ENCODE peak calls at places on chromosomes 7 and 10, in nine cellular contexts. R, B, U, S, E, G, N, M and O are unnamed samples.

GRCh38 chr7:117484988-117485655 is 5.3 kb downstream of the CFTR start:
- DNase-seq in M (no peak), R (no peak), G (no peak), U (no peak), E (no peak), B (no peak), N (no peak), S (no peak), O (no peak)

GRCh38 chr7:76000566-76000965 is 6.2 kb upstream of the TMEM120A start:
- DNase-seq in E (no peak), S (no peak), B (no peak), M (no peak), U (peak; percentile 38), G (no peak), R (peak; percentile 59), N (no peak), O (no peak)

GRCh38 chr7:79761876-79762429 is 308.5 kb upstream of the MAGI2 start:
- DNase-seq in B (no peak), U (no peak), N (no peak), R (no peak), G (no peak), E (no peak), S (no peak), M (no peak), O (no peak)

GRCh38 chr10:31340343-31340742 is 21.3 kb downstream of the ZEB1 start:
- DNase-seq in N (no peak), G (no peak), E (no peak), U (no peak), B (no peak), M (no peak), S (no peak), R (no peak), O (no peak)

GRCh38 chr10:124648738-124649137 is 95.4 kb downstream of the FAM53B start:
- DNase-seq in R (peak; percentile 91), S (peak; percentile 84), B (no peak), G (no peak), U (peak; percentile 74), M (no peak), E (peak; percentile 72), N (peak; percentile 72), O (no peak)

GRCh38 chr7:7102906-7103305 is 79.4 kb upstream of the C1GALT1 start:
- DNase-seq in M (no peak), E (no peak), R (no peak), N (no peak), S (no peak), B (no peak), G (no peak), U (no peak), O (no peak)

GRCh38 chr10:81981724-81982123 is 106.7 kb downstream of the NRG3 start:
- DNase-seq in U (no peak), R (no peak), G (no peak), M (no peak), B (no peak), E (no peak), N (no peak), S (no peak), O (no peak)

GRCh38 chr7:108097703-108098102 is 32.5 kb downstream of the LAMB4 start:
- DNase-seq in S (no peak), G (no peak), B (no peak), R (no peak), N (no peak), U (no peak), E (no peak), M (no peak), O (no peak)

GRCh38 chr10:63829020-63829419 is 307.8 kb downstream of the REEP3 start:
- DNase-seq in S (no peak), R (no peak), G (no peak), B (no peak), E (no peak), U (no peak), N (no peak), M (no peak), O (no peak)

GRCh38 chr10:89589091-89589725 is 53.8 kb upstream of the SLC16A12 start:
- DNase-seq in M (no peak), U (no peak), G (no peak), S (no peak), E (no peak), N (no peak), R (no peak), B (no peak), O (no peak)

GRCh38 chr10:70145666-70146488 is 623 bp downstream of the TYSND1 start:
- DNase-seq in S (peak; percentile 40), B (peak; percentile 78), R (peak; percentile 83), M (peak; percentile 38), U (peak; percentile 83), E (peak; percentile 55), N (peak; percentile 86), G (peak; percentile 54), O (peak; percentile 90)

GRCh38 chr7:25897261-25897782 is 254.7 kb upstream of the NFE2L3 start:
- DNase-seq in N (no peak), R (no peak), M (no peak), E (no peak), B (no peak), S (no peak), U (no peak), G (no peak), O (no peak)

GRCh38 chr7:157228864-157229422 is 90.2 kb downstream of the UBE3C start:
- DNase-seq in U (no peak), G (no peak), M (no peak), R (no peak), E (no peak), N (no peak), B (peak; percentile 26), S (no peak), O (no peak)

GRCh38 chr10:91124016-91124415 is 96.4 kb upstream of the PCGF5 start:
- DNase-seq in E (no peak), B (no peak), U (no peak), S (no peak), M (no peak), N (no peak), R (no peak), G (no peak), O (no peak)

GRCh38 chr7:128444242-128444641 is 11.4 kb upstream of the HILPDA start:
- DNase-seq in G (no peak), E (no peak), N (peak; percentile 47), M (peak; percentile 36), R (no peak), U (no peak), B (no peak), S (no peak), O (no peak)

GRCh38 chr7:6154542-6155404 is 117.7 kb downstream of the CYTH3 start:
- DNase-seq in E (no peak), S (no peak), N (no peak), U (no peak), B (no peak), M (no peak), G (no peak), R (peak; percentile 44), O (no peak)

GRCh38 chr10:18079665-18080295 is 60.4 kb upstream of the CACNB2 start:
- DNase-seq in G (no peak), U (no peak), N (no peak), B (no peak), M (no peak), R (no peak), E (no peak), S (no peak), O (no peak)